ENCODE peak calls at places on chromosomes 1 and 21, in five cellular contexts. X is NCI-H2081; J is heart left ventricle; I is stimulated activated CD4-positive, alpha-beta T cell treated with anti-CD3 and anti-CD28 coated beads, TNF-alpha, amount 100 ng/mL, for 24 hours; U is occipital lobe. C is an unnamed sample.

GRCh38 chr1:114156538-114157274 is 3.0 kb upstream of the SYT6 start:
- DNase-seq in X (no peak), J (no peak), I (no peak), U (no peak), C (no peak)

GRCh38 chr1:78092686-78093085 is 46.9 kb downstream of the GIPC2 start:
- DNase-seq in X (no peak), J (no peak), I (no peak), U (no peak), C (no peak)

GRCh38 chr1:23393706-23394105 is 24.1 kb upstream of the ZNF436 start:
- DNase-seq in X (no peak), J (peak), I (no peak), U (no peak), C (no peak)

GRCh38 chr1:111988743-111989453 is 570 bp downstream of the KCND3 start:
- DNase-seq in X (no peak), J (peak), I (no peak), U (peak), C (no peak)

GRCh38 chr1:113786055-113786454 is 26.2 kb downstream of the RSBN1 start:
- DNase-seq in X (no peak), J (no peak), I (no peak), U (no peak), C (no peak)

GRCh38 chr21:45064091-45064490 is 10.3 kb upstream of the ADARB1 start:
- DNase-seq in X (no peak), J (no peak), I (no peak), U (no peak), C (no peak)

GRCh38 chr1:4652631-4653327 is 1.6 kb upstream of the AJAP1 start:
- DNase-seq in X (no peak), J (peak), I (peak), U (no peak), C (peak)

GRCh38 chr1:177948336-177948972 is 21.4 kb downstream of the SEC16B start:
- DNase-seq in X (peak), J (no peak), I (no peak), U (peak), C (no peak)

GRCh38 chr1:65813956-65814355 is 21.3 kb downstream of the PDE4B start:
- DNase-seq in X (peak), J (no peak), I (no peak), U (no peak), C (no peak)

GRCh38 chr1:209823143-209824041 is 4.4 kb upstream of the UTP25 start:
- DNase-seq in X (peak), J (no peak), I (peak), U (no peak), C (no peak)

GRCh38 chr1:156675715-156676311 is 1.4 kb downstream of the NES start:
- DNase-seq in X (no peak), J (peak), I (no peak), U (no peak), C (no peak)

GRCh38 chr1:28737245-28738137 is 751 bp downstream of the YTHDF2 start:
- DNase-seq in X (peak), J (no peak), I (peak), U (no peak), C (peak)

GRCh38 chr1:247324913-247325312 is 6.8 kb downstream of the ZNF496 start:
- DNase-seq in X (no peak), J (no peak), I (no peak), U (no peak), C (no peak)

GRCh38 chr1:45913183-45913924 is 109.9 kb downstream of the MAST2 start:
- DNase-seq in X (no peak), J (peak), I (no peak), U (no peak), C (peak)

C was measured in stimulated activated effector memory CD8-positive, alpha-beta T cell treated with anti-CD3 and anti-CD28 coated beads, Interleukin-12 subunit alpha, Interleukin-12 subunit beta, amount 100 ng/mL, for 72 hours.